ENCODE peak calls at places on chromosomes 1 and 21, in eight cellular contexts. I is cardiac muscle cell, M is WTC11, U is progenitor cell of endocrine pancreas, F is mammary epithelial cell, A is endothelial cell, Q is glutamatergic neuron, R is adrenal gland. G is an unnamed sample.
A peak's percentile ranks its signal among the peaks of the same experiment; 100 is the strongest.

GRCh38 chr1:53376041-53376461 is 48.2 kb upstream of the LRP8 start:
- DNase-seq in I (no peak), F (no peak), U (no peak), R (peak; percentile 27), A (no peak), M (peak; percentile 14), Q (peak; percentile 85), G (no peak)

GRCh38 chr21:15809818-15810217 is 80.0 kb downstream of the USP25 start:
- DNase-seq in F (no peak), Q (no peak), A (no peak), M (no peak), R (no peak), I (no peak), U (no peak), G (no peak)

GRCh38 chr21:42844411-42845113 is 34.8 kb downstream of the WDR4 start:
- DNase-seq in M (peak; percentile 9), I (no peak), A (no peak), R (peak; percentile 87), Q (no peak), U (no peak), F (no peak), G (peak; percentile 68)

GRCh38 chr21:41868062-41868710 is 11.0 kb downstream of the PRDM15 start:
- DNase-seq in A (no peak), R (no peak), M (no peak), Q (no peak), U (no peak), F (no peak), I (no peak), G (no peak)

GRCh38 chr1:151024540-151025146 is 11.7 kb upstream of the BNIPL start:
- DNase-seq in U (peak; percentile 52), F (peak; percentile 46), Q (peak; percentile 85), I (peak; percentile 88), A (peak; percentile 88), R (peak; percentile 93), M (peak; percentile 92), G (peak; percentile 76)

GRCh38 chr1:113928129-113928949 is 785 bp upstream of the HIPK1 start:
- DNase-seq in M (no peak), I (no peak), U (no peak), R (no peak), A (no peak), F (no peak), Q (no peak), G (no peak)

GRCh38 chr1:243508964-243509363 is 253.1 kb downstream of the SDCCAG8 start:
- DNase-seq in F (no peak), U (no peak), I (no peak), Q (no peak), R (no peak), A (no peak), M (no peak), G (no peak)

GRCh38 chr1:37999434-38000232 is 5.7 kb downstream of the FHL3 start:
- DNase-seq in F (no peak), A (peak; percentile 74), I (no peak), M (no peak), Q (peak; percentile 59), U (no peak), R (peak; percentile 82), G (peak; percentile 57)

GRCh38 chr1:119364640-119365039 is 3.9 kb upstream of the HAO2 start:
- DNase-seq in Q (no peak), I (no peak), U (no peak), R (no peak), A (no peak), M (no peak), F (peak; percentile 64), G (no peak)

GRCh38 chr1:212368073-212368484 is 46.6 kb downstream of the PACC1 start:
- DNase-seq in M (peak; percentile 59), I (peak; percentile 77), Q (no peak), A (peak; percentile 56), R (peak; percentile 81), F (peak; percentile 54), U (no peak), G (no peak)

GRCh38 chr1:243489681-243490080 is 233.8 kb downstream of the SDCCAG8 start:
- DNase-seq in M (no peak), A (no peak), U (no peak), Q (no peak), F (no peak), I (no peak), R (no peak), G (no peak)

GRCh38 chr1:206851611-206852010 is 13.8 kb upstream of the IL20 start:
- DNase-seq in U (no peak), M (no peak), R (no peak), A (no peak), F (peak; percentile 61), I (no peak), Q (no peak), G (no peak)

GRCh38 chr1:206442101-206442500 is 28.2 kb upstream of the IKBKE start:
- DNase-seq in F (peak; percentile 84), M (no peak), Q (no peak), A (no peak), U (no peak), R (no peak), I (no peak), G (no peak)

GRCh38 chr1:64624446-64624766 is 120.5 kb upstream of the RAVER2 start:
- DNase-seq in U (no peak), F (peak; percentile 62), R (no peak), A (no peak), M (no peak), Q (no peak), I (no peak), G (no peak)

GRCh38 chr1:159239551-159240220 is 35.0 kb downstream of the ACKR1 start:
- DNase-seq in I (no peak), Q (no peak), F (peak; percentile 26), U (no peak), M (no peak), R (no peak), A (no peak), G (no peak)

GRCh38 chr1:212485895-212486590 is 53.3 kb downstream of the NENF start:
- DNase-seq in I (peak; percentile 17), U (peak; percentile 40), Q (peak; percentile 51), A (peak; percentile 37), R (peak; percentile 83), F (peak; percentile 99), M (peak; percentile 20), G (no peak)

GRCh38 chr21:41233913-41234312 is 66.0 kb downstream of the BACE2 start:
- DNase-seq in M (no peak), R (no peak), A (no peak), Q (no peak), I (no peak), U (no peak), F (no peak), G (no peak)

GRCh38 chr1:204891860-204892259 is 21.2 kb downstream of the NFASC start:
- DNase-seq in A (no peak), Q (no peak), U (no peak), F (peak; percentile 12), R (no peak), I (no peak), M (no peak), G (no peak)

GRCh38 chr1:3587133-3587733 is 24.1 kb downstream of the MEGF6 start:
- DNase-seq in F (no peak), R (no peak), A (no peak), M (no peak), U (no peak), Q (no peak), I (no peak), G (no peak)

GRCh38 chr1:43704838-43705237 is 2.5 kb upstream of the ST3GAL3 start:
- DNase-seq in Q (no peak), U (no peak), A (no peak), M (no peak), F (peak; percentile 13), R (peak; percentile 74), I (no peak), G (peak; percentile 25)

GRCh38 chr21:37704751-37705150 is 211.5 kb downstream of the KCNJ6 start:
- DNase-seq in Q (no peak), I (no peak), F (no peak), M (no peak), U (no peak), R (no peak), A (no peak), G (no peak)

GRCh38 chr1:10765734-10766478 is 30.5 kb downstream of the CASZ1 start:
- DNase-seq in F (peak; percentile 31), A (no peak), M (no peak), R (no peak), U (no peak), I (no peak), Q (no peak), G (peak; percentile 38)

GRCh38 chr1:106268070-106268469 is 788.4 kb upstream of the PRMT6 start:
- DNase-seq in A (peak; percentile 52), Q (no peak), M (peak; percentile 10), R (peak; percentile 58), U (no peak), I (peak; percentile 33), F (peak; percentile 1), G (no peak)

GRCh38 chr1:44678626-44679025 is 4.1 kb downstream of the ARMH1 start:
- DNase-seq in F (no peak), Q (no peak), R (no peak), M (no peak), A (no peak), U (no peak), I (no peak), G (no peak)

GRCh38 chr21:45524756-45525152 is 17.5 kb downstream of the SLC19A1 start:
- DNase-seq in F (no peak), I (no peak), R (no peak), Q (peak; percentile 4), U (no peak), M (peak; percentile 1), A (no peak), G (no peak)

DNA sequence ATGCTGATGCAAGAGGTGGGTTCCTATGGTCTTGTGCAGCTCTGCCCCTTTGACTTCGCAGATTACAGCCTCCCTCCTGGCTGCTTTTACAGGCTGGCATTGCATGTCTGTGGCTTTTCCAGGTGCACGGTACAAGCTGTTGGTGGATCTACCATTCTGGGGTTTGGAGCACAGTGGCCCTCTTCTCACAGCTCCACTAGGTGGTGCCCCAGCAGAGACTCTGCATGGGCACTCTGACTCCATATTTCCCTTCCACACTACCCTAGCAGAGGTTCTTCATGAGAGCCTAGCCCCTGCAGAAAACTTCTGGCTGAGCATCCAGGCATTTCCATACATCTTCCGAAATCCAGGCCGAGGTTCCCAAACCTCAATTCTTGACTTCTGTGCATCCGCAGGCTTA is 989.0 kb downstream of the PLA2G4A start:
- DNase-seq in R (no peak), M (no peak), I (no peak), Q (no peak), F (no peak), A (no peak), U (no peak), G (no peak)
- TF ChIP-seq CTCF in R (no peak), M (no peak), I (no peak), Q (no peak), F (peak; percentile 17), A (no peak), U (no peak), G (no peak)

GRCh38 chr1:23370744-23371710 is 1.4 kb upstream of the ZNF436 start:
- DNase-seq in I (peak; percentile 73), R (peak; percentile 70), A (peak; percentile 76), F (no peak), M (peak; percentile 61), U (peak; percentile 15), Q (peak; percentile 64), G (no peak)
- TF ChIP-seq CTCF in I (no peak), R (no peak), A (peak; percentile 34), F (no peak), M (no peak), U (peak; percentile 36), Q (no peak), G (peak; percentile 22)

GRCh38 chr1:216221260-216221700 is 202.0 kb downstream of the USH2A start:
- DNase-seq in A (peak; percentile 51), R (peak; percentile 70), Q (peak; percentile 22), U (peak; percentile 11), I (peak; percentile 82), M (peak; percentile 41), F (peak; percentile 67), G (no peak)
- TF ChIP-seq CTCF in A (peak; percentile 55), R (peak; percentile 61), Q (peak; percentile 57), U (peak; percentile 81), I (peak; percentile 86), M (no peak), F (peak; percentile 70), G (peak; percentile 57)

GRCh38 chr1:25692560-25692959 is 76.0 kb downstream of the MAN1C1 start:
- DNase-seq in U (peak; percentile 21), Q (peak; percentile 72), R (no peak), F (no peak), A (peak; percentile 60), I (peak; percentile 46), M (peak; percentile 74), G (no peak)
- TF ChIP-seq CTCF in U (peak; percentile 58), Q (peak; percentile 62), R (peak; percentile 25), F (peak; percentile 33), A (peak; percentile 51), I (peak; percentile 48), M (peak; percentile 28), G (peak; percentile 39)

G was measured in heart right ventricle.